ENCODE peak calls at places on chromosomes 11 and 22, in ten cellular contexts. U, M, B, D, J, W, N, H, V and K are unnamed samples. For H3K9me3, the result is how much of the 10 kb centered on the place peaks cover.

GRCh38 chr11:118572914-118573550 is 823 bp downstream of the ARCN1 start:
- DNase-seq in M (peak), V (no peak), B (no peak), W (no peak), H (no peak), U (no peak), D (no peak), J (no peak), N (no peak), K (no peak)

GRCh38 chr11:118437046-118437735 is 899 bp downstream of the KMT2A start:
- DNase-seq in W (no peak), N (peak), M (peak), D (peak), B (peak), U (peak), H (no peak), J (peak), V (peak), K (no peak)

GRCh38 chr11:2508793-2509192 is 64.0 kb downstream of the KCNQ1 start:
- DNase-seq in N (peak), J (no peak), M (no peak), W (no peak), B (no peak), D (peak), H (no peak), V (no peak), U (no peak), K (no peak)

GRCh38 chr11:11605181-11605580 is 16.6 kb downstream of the GALNT18 start:
- DNase-seq in B (no peak), H (no peak), V (no peak), U (no peak), N (no peak), D (peak), W (no peak), M (no peak), J (no peak), K (no peak)

GRCh38 chr11:2085251-2086066 is 53.7 kb downstream of the IGF2 start:
- DNase-seq in M (no peak), V (peak), N (peak), W (no peak), U (no peak), D (no peak), B (peak), H (no peak), J (no peak), K (peak)

GRCh38 chr22:37904572-37905533 is 1.2 kb upstream of the MICALL1 start:
- DNase-seq in M (peak), B (peak), H (no peak), V (no peak), N (peak), D (peak), W (no peak), U (no peak), J (peak), K (no peak)

GRCh38 chr22:38271927-38272372 is 860 bp downstream of the TMEM184B start:
- DNase-seq in H (no peak), U (no peak), N (no peak), M (no peak), V (no peak), J (no peak), B (no peak), D (peak), W (no peak), K (no peak)

GRCh38 chr11:65477271-65478029 is 21.4 kb upstream of the MALAT1 start:
- DNase-seq in M (peak), J (peak), U (peak), H (no peak), N (peak), B (peak), V (peak), W (peak), D (peak), K (peak)

GRCh38 chr22:33409134-33409533 is 351.0 kb upstream of the SYN3 start:
- DNase-seq in H (no peak), M (no peak), U (no peak), N (no peak), J (no peak), W (no peak), B (no peak), D (peak), V (no peak), K (no peak)

GRCh38 chr22:25754527-25755202 is 12.7 kb downstream of the MYO18B start:
- DNase-seq in V (no peak), N (peak), W (no peak), D (no peak), U (no peak), H (no peak), B (peak), M (peak), J (peak), K (no peak)

GRCh38 chr11:110764485-110764884 is 52.2 kb upstream of the ARHGAP20 start:
- DNase-seq in U (no peak), W (no peak), B (no peak), V (no peak), J (no peak), H (no peak), D (no peak), M (no peak), N (no peak), K (no peak)

GRCh38 chr11:113935858-113936257 is 31.3 kb downstream of the HTR3B start:
- DNase-seq in B (no peak), M (no peak), J (no peak), H (no peak), U (no peak), W (no peak), V (no peak), N (no peak), D (no peak), K (no peak)

GRCh38 chr22:19197997-19198865 is 19.7 kb upstream of the SLC25A1 start:
- DNase-seq in B (no peak), M (no peak), J (no peak), V (no peak), N (peak), H (no peak), W (no peak), U (no peak), D (no peak), K (no peak)

GRCh38 chr11:61279934-61280656 is 15.0 kb downstream of the VWCE start:
- DNase-seq in M (no peak), U (no peak), H (no peak), J (no peak), N (no peak), B (no peak), V (no peak), D (no peak), W (no peak), K (no peak)

GRCh38 chr11:36600155-36600554 is 2.1 kb upstream of the RAG2 start:
- DNase-seq in W (no peak), M (no peak), V (no peak), D (peak), J (no peak), U (no peak), B (no peak), H (no peak), N (no peak), K (no peak)

GRCh38 chr11:66371627-66372415 is at the start of gene SLC29A2:
- DNase-seq in N (peak), W (no peak), J (peak), V (peak), H (peak), B (no peak), D (peak), U (peak), M (no peak), K (no peak)

GRCh38 chr11:12993626-12994025 is 15.5 kb upstream of the RASSF10 start:
- DNase-seq in J (no peak), W (no peak), V (no peak), H (no peak), N (no peak), B (no peak), U (no peak), M (no peak), D (no peak), K (no peak)

GRCh38 chr22:27554106-27554814 is 247.3 kb downstream of the MN1 start:
- DNase-seq in V (no peak), D (no peak), J (no peak), N (no peak), W (no peak), H (no peak), M (peak), U (no peak), B (no peak), K (no peak)

GRCh38 chr11:96648991-96649390 is 259.2 kb downstream of the JRKL start:
- DNase-seq in V (no peak), J (no peak), U (no peak), H (no peak), D (no peak), B (no peak), W (no peak), N (no peak), M (no peak), K (no peak)

GRCh38 chr22:26672590-26673468 is 15.4 kb downstream of the MIAT start:
- DNase-seq in B (peak), N (peak), V (peak), M (peak), J (peak), W (peak), U (peak), D (peak), H (no peak), K (peak)

GRCh38 chr11:102495161-102496042 is 35.1 kb downstream of the MMP7 start:
- DNase-seq in D (peak), M (peak), B (no peak), U (no peak), V (peak), H (peak), J (peak), N (no peak), W (no peak), K (no peak)

GRCh38 chr11:62501432-62501891 is 45.1 kb downstream of the AHNAK start:
- DNase-seq in M (no peak), D (no peak), B (peak), W (peak), J (no peak), V (no peak), N (no peak), U (no peak), H (no peak), K (no peak)

GRCh38 chr11:119509969-119510401 is 87.0 kb upstream of the THY1 start:
- DNase-seq in V (no peak), M (peak), U (no peak), D (no peak), W (no peak), N (no peak), H (no peak), B (peak), J (peak), K (no peak)

GRCh38 chr22:23804781-23805291 is 18.1 kb downstream of the SMARCB1 start:
- DNase-seq in J (no peak), B (no peak), H (no peak), D (no peak), U (peak), M (peak), V (no peak), N (peak), W (no peak), K (no peak)

GRCh38 chr11:12224537-12224893 is 114.1 kb downstream of the MICAL2 start:
- DNase-seq in M (peak), D (no peak), B (peak), H (no peak), V (peak), N (peak), U (no peak), W (peak), J (peak), K (peak)

GRCh38 chr11:68164437-68164836 is 43.2 kb upstream of the CHKA start:
- DNase-seq in D (no peak), U (no peak), N (no peak), J (no peak), B (no peak), V (no peak), H (no peak), W (no peak), M (no peak), K (no peak)

GRCh38 chr11:10317776-10318526 is 13.1 kb downstream of the ADM start:
- DNase-seq in D (no peak), H (no peak), W (no peak), B (no peak), J (no peak), N (no peak), V (no peak), U (no peak), M (no peak), K (no peak)

GRCh38 chr11:95443386-95443785 is 212.4 kb upstream of the SESN3 start:
- DNase-seq in B (no peak), M (no peak), N (no peak), U (no peak), V (no peak), H (no peak), D (no peak), J (no peak), W (no peak), K (no peak)

GRCh38 chr11:69208190-69209037 is 52.7 kb downstream of the SMIM38 start:
- DNase-seq in V (no peak), D (no peak), H (no peak), M (no peak), W (no peak), J (no peak), B (peak), U (no peak), N (peak), K (peak)

GRCh38 chr11:3119141-3119821 is 45.8 kb downstream of the OSBPL5 start:
- DNase-seq in U (peak), D (no peak), W (no peak), H (no peak), M (no peak), B (peak), J (no peak), N (peak), V (no peak), K (peak)

GRCh38 chr22:19430890-19431541 is 517 bp downstream of the HIRA start:
- DNase-seq in N (peak), B (no peak), W (no peak), D (peak), J (peak), V (no peak), H (no peak), M (peak), U (peak), K (no peak)

GRCh38 chr11:38718659-38719058 is 2120.6 kb upstream of the RAG2 start:
- DNase-seq in H (no peak), B (no peak), J (no peak), D (no peak), U (no peak), M (no peak), N (no peak), W (no peak), V (no peak), K (no peak)

GRCh38 chr11:75033916-75034315 is 45.2 kb downstream of the NEU3 start:
- DNase-seq in M (no peak), B (no peak), U (no peak), W (no peak), H (no peak), V (no peak), D (no peak), N (no peak), J (no peak), K (no peak)

GRCh38 chr22:22009661-22010060 is 27.1 kb upstream of the TOP3B start:
- DNase-seq in D (no peak), N (no peak), B (no peak), V (no peak), W (no peak), M (no peak), H (no peak), J (no peak), U (no peak), K (peak)

GRCh38 chr11:75557649-75558494 is 4.2 kb upstream of the SERPINH1 start:
- DNase-seq in H (no peak), D (peak), W (no peak), N (peak), V (no peak), J (peak), B (peak), U (no peak), M (peak), K (no peak)

GRCh38 chr11:65710424-65710823 is 1.6 kb upstream of the KAT5 start:
- DNase-seq in N (no peak), M (peak), W (no peak), H (no peak), B (no peak), U (no peak), V (no peak), J (no peak), D (no peak), K (no peak)

GRCh38 chr11:94149435-94149834 is 20.8 kb downstream of the PANX1 start:
- DNase-seq in V (no peak), U (no peak), N (no peak), B (no peak), W (no peak), M (peak), D (no peak), H (no peak), J (no peak), K (no peak)

GRCh38 chr11:59759900-59760299 is 4.7 kb downstream of the STX3 start:
- DNase-seq in H (no peak), U (no peak), J (no peak), W (no peak), M (no peak), B (no peak), N (no peak), V (no peak), D (no peak), K (no peak)

GRCh38 chr11:110156503-110156902 is 63.3 kb downstream of the ZC3H12C start:
- DNase-seq in N (no peak), D (no peak), B (no peak), J (no peak), M (no peak), V (no peak), W (no peak), U (no peak), H (no peak), K (no peak)

GRCh38 chr11:1120532-1121342 is 37.0 kb upstream of the MUC5AC start:
- DNase-seq in U (peak), J (peak), M (no peak), W (no peak), V (peak), D (no peak), H (no peak), B (peak), N (peak), K (peak)

GRCh38 chr22:48643066-48643731 is 1184.5 kb downstream of the BRD1 start:
- DNase-seq in H (no peak), W (no peak), B (no peak), J (no peak), D (no peak), N (no peak), V (no peak), U (no peak), M (no peak), K (no peak)

GRCh38 chr22:48642550-48642949 is 1185.1 kb downstream of the BRD1 start:
- DNase-seq in H (no peak), V (no peak), U (no peak), B (no peak), M (no peak), D (no peak), J (no peak), N (no peak), W (no peak), K (no peak)

GRCh38 chr22:48639896-48640732 is 1187.6 kb downstream of the BRD1 start:
- DNase-seq in J (no peak), H (no peak), V (no peak), N (no peak), U (no peak), W (no peak), D (no peak), B (no peak), M (no peak), K (no peak)

GRCh38 chr22:48640890-48641771 is 1186.5 kb downstream of the BRD1 start:
- DNase-seq in J (no peak), W (no peak), N (no peak), M (no peak), D (no peak), V (no peak), B (no peak), H (no peak), U (no peak), K (no peak)

DNA sequence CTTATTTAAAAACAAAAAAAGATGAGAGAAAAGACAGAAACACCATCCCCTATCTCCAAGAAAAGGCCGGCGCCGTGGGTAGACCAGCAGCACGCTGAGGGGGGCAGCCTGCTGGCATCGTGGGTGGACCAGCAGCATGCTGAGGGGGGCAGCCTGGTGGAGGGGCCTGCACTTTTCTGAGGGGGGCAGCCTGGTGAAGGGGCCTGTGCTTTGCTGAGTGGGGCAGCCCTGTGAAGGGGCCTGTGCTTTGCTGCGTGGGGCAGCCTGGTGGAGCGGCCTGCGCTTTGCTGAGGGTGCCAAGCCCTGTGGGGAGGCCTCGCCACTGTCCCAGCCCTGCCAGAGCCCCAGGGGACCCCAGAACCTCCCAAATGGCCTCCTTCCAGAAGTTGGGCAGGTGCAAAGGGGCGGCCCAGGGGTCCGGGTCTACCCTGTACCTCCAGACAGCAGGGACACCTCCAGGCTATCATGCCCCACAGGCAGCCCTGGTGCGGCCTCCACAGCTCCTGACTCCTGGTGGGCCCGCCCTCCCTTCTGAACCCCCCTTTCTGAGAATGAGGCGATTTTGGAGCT is 1185.7 kb downstream of the BRD1 start:
- DNase-seq in H (no peak), W (no peak), D (no peak), N (no peak), U (no peak), J (no peak), V (no peak), B (no peak), M (no peak), K (no peak)
- H3K9me3 ChIP-seq in H (under half), W (under half), D (under half), N (under half), U (under half), J (under half), V (under half), B (under half), M (under half), K (under half)

DNA sequence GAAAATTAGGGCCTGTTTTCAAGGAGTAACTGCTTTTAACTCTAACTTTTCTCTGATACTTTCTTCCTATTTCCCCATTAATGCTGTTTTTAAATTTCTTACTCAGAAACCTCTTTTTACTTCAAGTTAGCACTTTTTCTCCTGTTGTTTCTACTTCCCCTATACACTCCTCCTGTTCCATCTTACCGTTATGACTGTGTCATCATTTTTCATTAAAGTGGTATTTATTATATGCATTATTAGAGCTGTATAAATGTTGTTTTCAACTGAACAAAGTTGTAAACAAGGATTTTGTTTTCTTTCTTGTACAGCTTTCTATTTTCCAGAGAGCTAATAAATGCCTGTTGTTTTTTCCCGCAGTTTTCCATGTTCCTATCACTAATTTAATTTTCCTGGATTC is 84.6 kb downstream of the EXT2 start:
- DNase-seq in J (no peak), H (no peak), D (no peak), U (no peak), B (no peak), N (no peak), W (no peak), V (no peak), M (no peak), K (no peak)
- H3K27ac ChIP-seq in J (no peak), H (no peak), D (no peak), U (no peak), B (no peak), N (no peak), W (no peak), V (no peak), M (no peak), K (no peak)

GRCh38 chr11:100536979-100537378 is 150.1 kb upstream of the ARHGAP42 start:
- DNase-seq in D (no peak), M (no peak), H (no peak), N (no peak), J (no peak), V (no peak), U (no peak), B (no peak), W (no peak), K (no peak)
- H3K9me3 ChIP-seq in D (under half), M (under half), H (under half), N (under half), J (under half), V (under half), U (under half), B (under half), W (under half), K (under half)

GRCh38 chr11:8722156-8722555 is 39.6 kb downstream of the RPL27A start:
- DNase-seq in W (no peak), B (no peak), J (no peak), V (no peak), N (no peak), D (no peak), U (no peak), M (peak), H (no peak), K (no peak)
- H3K27ac ChIP-seq in W (peak), B (peak), J (no peak), V (no peak), N (no peak), D (no peak), U (peak), M (no peak), H (no peak), K (peak)

DNA sequence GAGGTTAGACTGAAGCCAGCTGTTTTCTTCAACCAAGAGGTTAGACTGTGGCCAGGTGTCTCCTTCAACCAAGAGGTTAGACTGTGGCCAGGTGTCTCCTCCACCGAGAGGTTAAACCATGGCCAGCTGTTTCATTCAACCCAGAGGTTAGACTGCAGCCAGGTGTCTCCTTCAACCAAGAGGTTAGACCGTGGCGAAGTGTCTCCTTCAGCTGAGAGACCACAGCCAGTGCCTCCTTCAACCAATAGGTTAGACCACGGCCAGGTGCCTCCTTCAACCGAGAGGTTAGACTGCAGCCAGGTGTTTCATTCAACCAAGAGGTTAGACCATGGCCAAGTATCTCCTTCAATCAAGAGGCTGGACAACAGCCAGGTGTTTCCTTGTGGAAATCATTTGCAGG is 498.1 kb downstream of the TBC1D22A start:
- DNase-seq in V (no peak), M (no peak), W (no peak), H (no peak), N (no peak), D (no peak), J (no peak), B (no peak), U (no peak), K (no peak)
- H3K9me3 ChIP-seq in V (under half), M (under half), W (under half), H (under half), N (under half), D (half or more), J (under half), B (under half), U (under half), K (under half)